ENCODE peak calls at places on chromosomes 6 and 20, in four cellular contexts. D is IMR-90, B is adrenal gland, W is esophagus squamous epithelium. C is an unnamed sample.

GRCh38 chr20:64112691-64113443 is 5.5 kb upstream of the NPBWR2 start:
- DNase-seq in D (no peak), B (no peak), W (no peak), C (no peak)

GRCh38 chr20:38094373-38094775 is 60.8 kb downstream of the RPRD1B start:
- DNase-seq in D (peak), B (peak), W (no peak), C (no peak)

GRCh38 chr20:22414354-22414753 is 170.0 kb downstream of the FOXA2 start:
- DNase-seq in D (no peak), B (no peak), W (no peak), C (no peak)

GRCh38 chr6:161748535-161749386 is 474.9 kb upstream of the AGPAT4 start:
- DNase-seq in D (no peak), B (peak), W (no peak), C (no peak)

GRCh38 chr6:165961236-165961751 is 206.4 kb downstream of the TBXT start:
- DNase-seq in D (no peak), B (no peak), W (no peak), C (no peak)

GRCh38 chr6:47400581-47400980 is 77.0 kb upstream of the CD2AP start:
- DNase-seq in D (no peak), B (no peak), W (no peak), C (no peak)

GRCh38 chr6:7106752-7107577 is 796 bp upstream of the RREB1 start:
- DNase-seq in D (peak), B (peak), W (no peak), C (peak)

GRCh38 chr6:169810066-169810989 is 58.9 kb downstream of the ERMARD start:
- DNase-seq in D (no peak), B (no peak), W (no peak), C (no peak)

GRCh38 chr6:157087974-157088373 is 235.3 kb downstream of the TMEM242 start:
- DNase-seq in D (no peak), B (no peak), W (no peak), C (no peak)

GRCh38 chr6:136173519-136174507 is 76.3 kb downstream of the MTFR2 start:
- DNase-seq in D (peak), B (peak), W (no peak), C (no peak)

GRCh38 chr6:112044856-112045255 is 9.0 kb upstream of the CCN6 start:
- DNase-seq in D (peak), B (peak), W (no peak), C (no peak)

GRCh38 chr6:154156135-154156948 is 117.3 kb downstream of the OPRM1 start:
- DNase-seq in D (peak), B (peak), W (no peak), C (no peak)

GRCh38 chr20:10802201-10802600 is 128.4 kb upstream of the JAG1 start:
- DNase-seq in D (peak), B (no peak), W (no peak), C (no peak)

GRCh38 chr20:63056236-63057132 is 49.7 kb upstream of the BHLHE23 start:
- DNase-seq in D (no peak), B (peak), W (no peak), C (peak)

DNA sequence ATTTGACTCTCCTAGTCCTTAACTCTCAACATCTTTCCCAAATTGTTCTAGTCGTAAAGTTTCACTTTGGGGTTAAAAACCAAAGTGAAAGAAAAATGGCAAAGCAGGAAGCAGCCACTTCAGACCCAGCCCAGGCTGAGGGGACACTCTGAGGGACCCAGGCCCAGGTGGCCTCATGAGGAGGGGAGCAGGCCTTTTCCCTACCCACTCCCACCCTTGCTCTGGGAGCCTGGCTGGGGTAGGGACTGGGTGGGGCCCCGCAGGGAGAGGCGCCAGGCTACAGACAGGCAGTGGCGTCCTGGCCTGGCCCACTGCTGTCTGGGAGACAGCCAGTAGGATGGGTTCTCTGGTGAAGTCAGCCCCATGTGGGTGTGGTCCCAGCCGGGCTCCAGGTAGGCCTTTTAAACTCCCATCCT is 68.7 kb upstream of the MYL9 start:
- DNase-seq in D (no peak), B (peak), W (no peak), C (peak)
- TF ChIP-seq POLR2A in D (no peak), B (no peak), W (no peak), C (no peak)

GRCh38 chr6:109093732-109094131 is 914 bp downstream of the SESN1 start:
- DNase-seq in D (peak), B (no peak), W (no peak), C (no peak)

GRCh38 chr6:109096198-109096597 is 891 bp downstream of the CEP57L1 start:
- DNase-seq in D (no peak), B (no peak), W (no peak), C (no peak)

GRCh38 chr6:109094351-109095035 is at the start of gene SESN1:
- DNase-seq in D (peak), B (peak), W (peak), C (peak)

GRCh38 chr6:109095821-109096084 is 446 bp downstream of the CEP57L1 start:
- DNase-seq in D (no peak), B (no peak), W (no peak), C (no peak)

DNA sequence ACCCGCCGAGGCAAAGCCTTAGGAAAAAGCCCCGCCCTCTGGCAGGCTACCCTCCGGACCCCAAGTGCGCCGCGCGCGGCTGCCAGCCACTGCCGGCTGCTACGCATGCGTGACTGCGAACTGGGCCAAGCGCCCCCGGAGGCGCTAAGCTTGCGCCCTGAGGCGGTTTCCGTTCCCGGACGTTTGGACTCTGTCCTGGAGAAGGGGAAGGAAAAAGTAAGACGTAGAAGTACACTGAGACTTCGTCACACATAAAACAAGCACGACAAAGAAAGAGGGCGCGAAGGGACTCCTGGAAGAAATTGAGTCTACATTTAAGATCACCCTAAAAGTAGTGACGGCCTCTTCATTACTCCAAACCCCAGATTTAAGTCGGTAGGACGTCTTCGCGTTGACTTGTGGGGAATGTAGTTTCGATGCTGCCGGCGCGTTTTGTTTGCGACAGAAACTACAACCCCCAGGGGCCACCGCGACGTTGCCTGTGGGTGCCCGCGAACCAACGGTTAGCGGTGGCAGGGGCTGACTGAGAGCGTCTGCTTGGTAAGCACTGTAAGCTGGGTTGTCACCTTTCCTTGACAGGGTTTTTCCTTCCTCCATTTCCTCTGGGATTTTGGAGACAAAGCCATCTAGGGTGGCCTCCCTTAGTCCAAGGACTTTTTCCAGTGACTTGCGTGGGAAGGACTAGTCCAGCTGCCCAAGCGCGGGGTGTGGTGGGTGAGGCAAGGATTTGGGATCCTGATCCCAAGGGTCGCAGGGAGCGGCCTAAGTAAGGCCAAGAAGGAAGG is at the start of gene CEP57L1:
- DNase-seq in D (peak), B (peak), W (peak), C (peak)
- TF ChIP-seq POLR2A in D (peak), B (no peak), W (peak), C (peak)

GRCh38 chr6:28356666-28357020 is 6.9 kb downstream of the ZKSCAN3 start:
- DNase-seq in D (no peak), B (no peak), W (no peak), C (no peak)

GRCh38 chr6:28353981-28354676 is 4.4 kb downstream of the ZKSCAN3 start:
- DNase-seq in D (peak), B (peak), W (no peak), C (no peak)

GRCh38 chr6:28354688-28355554 is 5.2 kb downstream of the ZKSCAN3 start:
- DNase-seq in D (no peak), B (no peak), W (no peak), C (no peak)

GRCh38 chr6:28357036-28357435 is 7.3 kb downstream of the ZKSCAN3 start:
- DNase-seq in D (peak), B (no peak), W (no peak), C (no peak)

DNA sequence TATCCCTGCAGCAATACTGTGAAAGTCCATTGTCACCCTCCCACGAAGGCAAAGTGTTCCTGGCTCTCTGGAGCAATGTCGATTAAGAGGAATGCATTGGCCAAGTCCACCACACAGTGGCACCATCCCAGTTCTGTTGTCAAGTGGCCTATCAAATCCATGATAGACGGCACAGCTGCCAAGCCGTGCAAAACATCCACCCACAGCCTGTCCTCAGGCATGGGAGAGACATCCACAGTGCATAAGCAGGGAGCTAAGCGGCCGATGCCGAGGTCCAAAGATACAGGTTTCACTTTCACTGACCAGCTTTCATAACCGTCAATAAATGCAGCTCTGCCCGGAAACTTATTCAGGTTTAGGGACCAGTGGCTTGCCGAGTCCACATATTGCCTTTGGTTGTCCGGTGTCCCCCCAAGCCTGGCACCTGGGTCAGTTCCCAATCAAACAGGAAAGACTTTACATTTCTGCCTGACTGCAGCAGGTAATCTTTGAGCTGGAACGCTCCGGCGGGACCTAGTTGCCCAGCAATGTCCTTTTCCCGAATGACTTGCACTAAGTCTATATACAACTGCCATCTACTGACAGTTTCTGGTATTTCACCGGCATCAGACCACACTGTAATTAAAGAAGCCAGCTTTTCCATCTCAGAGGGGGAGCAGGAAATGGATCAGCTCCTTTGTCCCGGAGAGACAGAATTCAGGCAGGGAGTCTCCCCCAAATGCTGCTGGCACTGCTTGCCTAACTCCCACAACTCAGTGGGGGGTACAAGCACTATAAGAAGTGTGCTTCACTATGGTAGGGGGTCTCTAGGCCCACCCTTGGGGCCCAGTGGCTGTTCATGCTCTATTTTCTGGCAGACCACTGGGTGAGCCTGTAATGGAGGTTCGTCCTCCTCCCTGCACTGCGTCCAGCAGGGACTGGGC is 6.3 kb downstream of the ZKSCAN3 start:
- DNase-seq in D (peak), B (peak), W (no peak), C (peak)
- TF ChIP-seq POLR2A in D (no peak), B (no peak), W (no peak), C (no peak)

GRCh38 chr6:31399589-31400466 is 3.6 kb upstream of the MICA start:
- DNase-seq in D (peak), B (peak), W (peak), C (peak)

GRCh38 chr6:31402324-31403282 is 792 bp upstream of the MICA start:
- DNase-seq in D (no peak), B (peak), W (no peak), C (no peak)

GRCh38 chr6:31400467-31401289 is 2.7 kb upstream of the MICA start:
- DNase-seq in D (peak), B (peak), W (no peak), C (no peak)

GRCh38 chr6:31403283-31403989 is at the start of gene MICA:
- DNase-seq in D (peak), B (peak), W (peak), C (peak)

GRCh38 chr6:31401403-31401802 is 2.0 kb upstream of the MICA start:
- DNase-seq in D (peak), B (peak), W (no peak), C (no peak)
- TF ChIP-seq POLR2A in D (no peak), B (peak), W (peak), C (no peak)

C was measured in GM12892.